ENCODE peak calls at places on chromosomes 12 and 14, in ten cellular contexts. N is heart left ventricle; B is astrocyte; Y is PC-3; X is right cardiac atrium; T is stomach; D is neural progenitor cell; A is body of pancreas; J is CD8-positive, alpha-beta memory T cell; W is adipocyte. O is an unnamed sample. For H3K4me1, the result is how much of the 10 kb centered on the place peaks cover.

GRCh38 chr14:58752782-58753181 is 115.0 kb downstream of the DACT1 start:
- DNase-seq in J (no peak), Y (no peak), A (peak), W (no peak), D (no peak), N (peak), X (peak), T (peak), B (no peak), O (peak)

GRCh38 chr14:96624661-96625435 is 122.7 kb downstream of the PAPOLA start:
- DNase-seq in D (peak), Y (no peak), N (no peak), W (no peak), B (no peak), X (no peak), J (no peak), T (no peak), A (no peak), O (no peak)

GRCh38 chr14:61466249-61466904 is 145.0 kb downstream of the PRKCH start:
- DNase-seq in A (no peak), B (peak), D (peak), N (peak), J (no peak), T (no peak), Y (peak), X (peak), W (peak), O (peak)

GRCh38 chr12:5177731-5178130 is 134.1 kb downstream of the KCNA5 start:
- DNase-seq in X (no peak), D (no peak), J (no peak), A (no peak), W (no peak), T (no peak), B (no peak), N (no peak), Y (peak), O (no peak)

GRCh38 chr14:101972126-101972785 is 7.9 kb downstream of the DYNC1H1 start:
- DNase-seq in T (peak), A (peak), D (no peak), N (peak), W (peak), B (peak), J (no peak), X (peak), Y (peak), O (peak)

GRCh38 chr14:96481731-96482314 is 20.4 kb upstream of the PAPOLA start:
- DNase-seq in J (no peak), D (no peak), W (no peak), B (no peak), X (no peak), N (no peak), A (no peak), Y (no peak), T (no peak), O (no peak)

GRCh38 chr12:5186715-5187114 is 143.0 kb downstream of the KCNA5 start:
- DNase-seq in N (no peak), D (no peak), T (no peak), Y (no peak), W (no peak), J (no peak), X (no peak), B (no peak), A (no peak), O (no peak)

GRCh38 chr14:30874999-30875787 is 834 bp downstream of the COCH start:
- DNase-seq in W (no peak), B (no peak), Y (no peak), J (no peak), X (peak), D (peak), T (no peak), A (peak), N (no peak), O (no peak)

GRCh38 chr12:70590051-70590450 is 47.2 kb downstream of the PTPRB start:
- DNase-seq in W (peak), A (peak), Y (peak), X (peak), T (peak), J (peak), B (peak), D (peak), N (peak), O (peak)

GRCh38 chr12:17016116-17016864 is 410.3 kb upstream of the LMO3 start:
- DNase-seq in A (no peak), D (no peak), X (no peak), B (no peak), W (no peak), Y (peak), N (no peak), T (no peak), J (no peak), O (no peak)

GRCh38 chr14:100313464-100314230 is 7.4 kb upstream of the SLC25A29 start:
- DNase-seq in J (no peak), T (no peak), X (no peak), A (no peak), Y (no peak), W (no peak), N (no peak), D (no peak), B (no peak), O (no peak)

GRCh38 chr14:57199911-57200310 is 68.8 kb downstream of the EXOC5 start:
- DNase-seq in N (no peak), Y (peak), W (peak), D (no peak), J (no peak), A (no peak), T (no peak), X (no peak), B (peak), O (no peak)

GRCh38 chr12:125633686-125634085 is 568.5 kb downstream of the AACS start:
- DNase-seq in N (no peak), J (no peak), D (no peak), A (peak), T (peak), B (no peak), W (no peak), X (no peak), Y (no peak), O (no peak)

GRCh38 chr12:84694111-84694510 is 218.5 kb downstream of the SLC6A15 start:
- DNase-seq in X (no peak), B (peak), W (no peak), D (no peak), A (no peak), N (no peak), J (no peak), Y (no peak), T (no peak), O (no peak)

GRCh38 chr14:28784262-28785021 is 17.9 kb downstream of the FOXG1 start:
- DNase-seq in X (no peak), A (no peak), D (peak), B (no peak), N (no peak), T (no peak), J (no peak), W (no peak), Y (no peak), O (no peak)

GRCh38 chr14:104224516-104225281 is 86.3 kb downstream of the KIF26A start:
- DNase-seq in Y (no peak), A (peak), N (no peak), B (no peak), W (peak), T (no peak), X (peak), J (no peak), D (peak), O (peak)

GRCh38 chr14:56002316-56002715 is 115.9 kb upstream of the PELI2 start:
- DNase-seq in X (no peak), B (peak), A (no peak), T (no peak), Y (peak), D (no peak), N (no peak), W (peak), J (no peak), O (no peak)

GRCh38 chr14:37591941-37592287 is 3.1 kb downstream of the FOXA1 start:
- DNase-seq in B (no peak), T (peak), W (no peak), N (no peak), J (no peak), D (peak), A (no peak), Y (peak), X (peak), O (no peak)

DNA sequence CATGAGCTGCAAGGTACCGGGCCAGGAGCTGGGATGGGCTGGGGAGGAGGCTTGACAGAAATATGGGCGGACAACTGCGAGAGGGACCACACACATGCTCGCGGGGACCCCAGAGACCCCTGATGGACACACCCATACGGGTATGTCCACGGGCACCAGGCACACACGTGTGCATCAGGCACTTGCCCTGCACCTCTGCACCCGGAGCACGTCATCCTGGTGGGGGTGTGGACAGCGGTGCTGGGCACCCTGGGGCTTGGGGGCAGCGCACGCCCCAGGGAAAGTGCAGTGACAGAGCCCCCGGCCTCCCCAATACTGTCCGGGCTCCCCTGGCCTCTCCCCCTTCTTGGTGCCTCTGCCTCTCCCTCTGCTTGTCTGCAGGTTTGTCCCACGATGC is 1.7 kb upstream of the CRIP1 start:
- DNase-seq in B (no peak), D (no peak), J (no peak), N (no peak), Y (no peak), T (no peak), W (no peak), A (no peak), X (no peak), O (no peak)
- H3K4me1 ChIP-seq in B (under half), D (under half), J (half or more), N (half or more), Y (under half), T (half or more), W (under half), A (half or more), X (under half), O (under half)

GRCh38 chr12:119363490-119363889 is 29.0 kb downstream of the CCDC60 start:
- DNase-seq in T (no peak), Y (no peak), J (no peak), X (no peak), A (no peak), N (no peak), D (peak), W (no peak), B (no peak), O (no peak)

GRCh38 chr12:119363037-119363436 is 28.5 kb downstream of the CCDC60 start:
- DNase-seq in T (no peak), J (no peak), A (no peak), Y (no peak), X (no peak), N (no peak), D (no peak), W (no peak), B (no peak), O (no peak)

GRCh38 chr12:119366007-119366406 is 31.5 kb downstream of the CCDC60 start:
- DNase-seq in T (no peak), J (no peak), W (no peak), B (no peak), Y (no peak), N (no peak), D (no peak), X (no peak), A (no peak), O (no peak)

GRCh38 chr12:119369907-119370546 is 35.5 kb downstream of the CCDC60 start:
- DNase-seq in A (no peak), D (no peak), B (no peak), J (no peak), X (no peak), Y (no peak), N (no peak), W (no peak), T (no peak), O (no peak)

DNA sequence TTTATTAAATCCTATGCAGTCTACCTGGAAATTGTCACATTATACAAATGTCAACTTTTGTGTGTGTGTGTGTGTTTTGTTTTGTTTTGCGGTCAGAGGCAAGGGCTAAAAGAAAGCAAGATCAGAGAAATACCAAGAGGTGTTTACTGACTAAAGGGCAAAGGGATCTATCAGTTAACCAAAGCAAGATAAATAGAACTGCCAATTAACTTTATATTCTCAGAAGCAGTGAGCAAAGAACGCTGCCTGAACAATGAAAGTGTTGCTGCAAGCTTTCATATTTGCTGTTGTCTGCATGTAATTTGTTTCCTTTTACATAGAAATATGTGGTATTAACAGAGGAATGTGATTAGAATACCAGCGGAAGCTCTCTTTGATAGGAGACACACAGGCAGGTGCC is 30.9 kb downstream of the CCDC60 start:
- DNase-seq in D (no peak), B (no peak), A (no peak), X (no peak), Y (no peak), W (no peak), T (no peak), J (no peak), N (no peak), O (no peak)
- H3K4me1 ChIP-seq in D (under half), B (under half), A (under half), X (under half), Y (under half), W (under half), T (under half), J (under half), N (under half), O (under half)

GRCh38 chr12:116137318-116137717 is 140.2 kb downstream of the MED13L start:
- DNase-seq in D (no peak), W (no peak), X (no peak), N (no peak), A (no peak), B (no peak), Y (no peak), T (no peak), J (no peak), O (no peak)

GRCh38 chr12:116138380-116138779 is 139.1 kb downstream of the MED13L start:
- DNase-seq in A (no peak), N (no peak), Y (no peak), J (no peak), W (no peak), X (no peak), B (peak), T (no peak), D (peak), O (no peak)

GRCh38 chr12:116135209-116135930 is 142.1 kb downstream of the MED13L start:
- DNase-seq in D (no peak), J (no peak), B (peak), A (no peak), X (no peak), W (peak), Y (peak), N (no peak), T (no peak), O (no peak)

GRCh38 chr12:116138781-116139180 is 138.7 kb downstream of the MED13L start:
- DNase-seq in D (no peak), T (no peak), A (no peak), N (no peak), W (no peak), J (no peak), X (no peak), Y (no peak), B (peak), O (no peak)

DNA sequence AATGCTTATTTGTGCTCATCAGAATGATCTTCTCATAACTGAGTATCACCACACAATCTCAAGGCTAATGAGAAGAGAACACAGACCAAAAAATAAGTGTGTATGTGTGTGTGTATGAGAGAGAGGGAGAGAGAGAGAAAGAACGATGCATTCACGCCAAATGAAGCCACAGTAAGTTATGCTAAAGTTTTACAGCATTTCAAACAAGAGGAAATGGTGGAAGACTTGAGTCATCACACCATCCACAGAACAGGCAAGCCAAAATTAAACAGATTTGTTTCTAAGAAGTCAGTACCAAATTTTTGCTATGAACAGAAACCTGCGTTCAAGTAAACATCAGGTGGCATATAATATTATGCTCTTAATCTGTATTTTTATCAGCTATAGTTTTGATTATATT is 141.2 kb downstream of the MED13L start:
- DNase-seq in X (no peak), T (no peak), W (no peak), N (no peak), D (no peak), J (no peak), A (no peak), Y (peak), B (peak), O (no peak)
- H3K4me1 ChIP-seq in X (under half), T (half or more), W (half or more), N (under half), D (under half), J (under half), A (under half), Y (under half), B (under half), O (under half)

DNA sequence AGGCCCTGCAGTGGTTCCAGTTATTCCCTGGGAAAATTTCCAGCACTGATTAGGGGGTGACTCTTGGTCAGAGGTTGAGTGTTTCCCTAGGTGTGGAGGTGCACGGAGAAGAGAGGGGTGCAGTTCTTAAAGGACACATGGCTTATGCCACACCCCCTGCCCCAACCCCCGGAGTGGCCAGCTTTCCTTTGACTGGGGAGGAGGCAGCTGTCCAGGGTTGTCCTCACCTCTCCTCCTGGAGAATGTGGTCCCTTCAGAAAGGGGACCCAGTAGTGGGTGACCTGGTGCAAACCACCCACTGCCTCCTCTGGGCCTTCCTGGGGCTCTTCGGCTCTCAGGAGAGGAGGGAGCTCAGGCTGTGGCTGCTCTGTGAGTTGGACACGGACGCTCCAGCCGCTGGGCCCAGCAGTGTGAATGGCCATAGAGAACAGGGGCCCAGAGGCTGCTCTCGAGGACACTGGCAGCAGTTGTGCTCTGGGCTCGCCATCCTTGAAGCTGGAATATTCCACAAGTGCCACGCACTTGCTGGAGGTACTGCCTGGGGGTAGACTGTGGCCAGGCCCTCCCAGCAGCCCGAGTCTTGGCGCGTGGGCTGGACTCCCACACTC is 13.6 kb downstream of the PACS2 start:
- DNase-seq in A (no peak), D (no peak), X (peak), N (no peak), J (no peak), T (no peak), B (no peak), Y (no peak), W (no peak), O (no peak)
- H3K4me1 ChIP-seq in A (half or more), D (under half), X (under half), N (half or more), J (under half), T (half or more), B (under half), Y (under half), W (under half), O (under half)